ENCODE peak calls at places on chromosome 21, in four cellular contexts. Q is SK-N-SH, I is K562, M is HepG2. D is an unnamed sample.

GRCh38 chr21:23488245-23488644 is 2119.0 kb downstream of the MRPL39 start:
- DNase-seq in Q (no peak), I (no peak), M (no peak), D (no peak)

GRCh38 chr21:37350472-37350871 is 16.1 kb upstream of the DYRK1A start:
- DNase-seq in Q (no peak), I (no peak), M (no peak), D (no peak)

GRCh38 chr21:34072145-34073031 is 990 bp upstream of the MRPS6 start:
- DNase-seq in Q (no peak), M (no peak), I (no peak), D (no peak)

GRCh38 chr21:38773108-38774061 is 32.3 kb upstream of the ETS2 start:
- DNase-seq in M (peak), Q (no peak), I (no peak), D (no peak)

GRCh38 chr21:16476056-16476850 is 746.5 kb downstream of the USP25 start:
- DNase-seq in Q (no peak), M (no peak), I (no peak), D (no peak)

GRCh38 chr21:36510911-36511310 is 31.0 kb upstream of the CLDN14 start:
- DNase-seq in Q (no peak), I (no peak), M (no peak), D (no peak)

GRCh38 chr21:36132691-36133090 is 2.2 kb upstream of the CBR3 start:
- DNase-seq in I (no peak), Q (no peak), M (no peak), D (no peak)

GRCh38 chr21:15421521-15421920 is 308.3 kb upstream of the USP25 start:
- DNase-seq in I (no peak), Q (no peak), M (no peak), D (no peak)

GRCh38 chr21:46661211-46661625 is 25.7 kb downstream of the PRMT2 start:
- DNase-seq in I (no peak), Q (peak), M (no peak), D (peak)

GRCh38 chr21:22813201-22813600 is 1815.0 kb downstream of the NCAM2 start:
- DNase-seq in I (no peak), M (no peak), Q (no peak), D (no peak)

GRCh38 chr21:37546299-37546908 is 179.8 kb downstream of the DYRK1A start:
- DNase-seq in M (no peak), Q (no peak), I (no peak), D (no peak)

GRCh38 chr21:16605588-16605987 is 875.8 kb downstream of the USP25 start:
- DNase-seq in Q (peak), I (no peak), M (no peak), D (no peak)

GRCh38 chr21:37687001-37687400 is 229.3 kb downstream of the KCNJ6 start:
- DNase-seq in I (no peak), M (no peak), Q (no peak), D (no peak)

GRCh38 chr21:15809818-15810217 is 80.0 kb downstream of the USP25 start:
- DNase-seq in I (no peak), M (no peak), Q (no peak), D (no peak)

GRCh38 chr21:36890086-36890485 is 76.4 kb downstream of the HLCS start:
- DNase-seq in I (no peak), Q (no peak), M (no peak), D (no peak)

GRCh38 chr21:38282921-38283320 is 26.1 kb downstream of the KCNJ15 start:
- DNase-seq in M (no peak), Q (no peak), I (no peak), D (no peak)

GRCh38 chr21:39542736-39543135 is 70.0 kb upstream of the B3GALT5 start:
- DNase-seq in Q (no peak), I (no peak), M (no peak), D (no peak)

GRCh38 chr21:38170705-38171682 is 85.8 kb upstream of the KCNJ15 start:
- DNase-seq in M (no peak), Q (no peak), I (no peak), D (no peak)

GRCh38 chr21:32771134-32771523 is 426 bp downstream of the PAXBP1 start:
- DNase-seq in M (peak), Q (peak), I (peak), D (peak)

GRCh38 chr21:29487154-29487553 is 188.4 kb downstream of the BACH1 start:
- DNase-seq in I (no peak), M (no peak), Q (no peak), D (no peak)

GRCh38 chr21:17002628-17003027 is 510.2 kb upstream of the CXADR start:
- DNase-seq in I (no peak), M (no peak), Q (no peak), D (no peak)

GRCh38 chr21:29586696-29587095 is 288.0 kb downstream of the BACH1 start:
- DNase-seq in I (no peak), Q (no peak), M (no peak), D (no peak)

GRCh38 chr21:33033961-33034413 is 8.3 kb downstream of the OLIG2 start:
- DNase-seq in I (no peak), Q (no peak), M (no peak), D (no peak)

GRCh38 chr21:29130234-29130993 is at the start of gene MAP3K7CL:
- DNase-seq in Q (no peak), M (no peak), I (no peak), D (no peak)

GRCh38 chr21:16162953-16163352 is 433.2 kb downstream of the USP25 start:
- DNase-seq in Q (no peak), M (no peak), I (no peak), D (no peak)

GRCh38 chr21:42745511-42746239 is 92.3 kb downstream of the PDE9A start:
- DNase-seq in I (no peak), Q (no peak), M (no peak), D (no peak)
- TF ChIP-seq FOXJ3 in I (no peak), Q (no peak), M (no peak), D (no peak)

GRCh38 chr21:14306143-14306907 is 76.6 kb downstream of the HSPA13 start:
- DNase-seq in M (no peak), Q (no peak), I (no peak), D (no peak)
- TF ChIP-seq CTCF in M (no peak), Q (peak), I (no peak), D (no peak)

DNA sequence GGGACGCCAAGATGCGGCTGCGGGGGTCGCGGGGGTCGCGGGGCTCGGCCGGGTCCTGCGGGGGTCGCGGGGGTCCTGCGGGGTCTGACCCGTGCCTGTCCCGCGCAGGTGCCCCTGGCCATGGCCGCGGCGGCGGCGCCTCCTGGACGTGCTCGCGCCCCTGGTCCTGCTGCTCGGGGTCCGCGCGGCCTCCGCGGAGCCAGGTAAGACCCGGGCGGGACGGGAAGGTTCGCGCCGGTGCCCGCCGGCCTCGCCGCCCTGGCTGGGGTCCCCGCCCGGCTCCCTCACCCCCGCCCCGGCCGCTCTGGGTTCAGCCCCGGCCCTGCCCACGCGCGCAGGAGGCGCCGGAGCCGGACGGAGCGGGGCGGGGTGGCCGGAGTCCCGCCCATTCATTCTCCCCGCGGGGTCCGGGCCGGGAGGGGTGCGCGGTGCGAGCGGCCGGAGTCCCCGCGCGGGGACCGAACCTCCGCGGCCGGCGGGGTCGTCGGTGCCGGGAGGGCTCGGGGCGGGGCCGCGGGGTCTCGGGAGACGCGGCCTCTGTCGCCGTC is 380 bp downstream of the COL18A1 start:
- DNase-seq in Q (peak), M (no peak), I (peak), D (no peak)
- TF ChIP-seq FOXJ3 in Q (no peak), M (no peak), I (no peak), D (no peak)

GRCh38 chr21:42107177-42107880 is 36.2 kb downstream of the UMODL1 start:
- DNase-seq in Q (peak), I (peak), M (no peak), D (no peak)
- TF ChIP-seq CTCF in Q (no peak), I (no peak), M (no peak), D (peak)

DNA sequence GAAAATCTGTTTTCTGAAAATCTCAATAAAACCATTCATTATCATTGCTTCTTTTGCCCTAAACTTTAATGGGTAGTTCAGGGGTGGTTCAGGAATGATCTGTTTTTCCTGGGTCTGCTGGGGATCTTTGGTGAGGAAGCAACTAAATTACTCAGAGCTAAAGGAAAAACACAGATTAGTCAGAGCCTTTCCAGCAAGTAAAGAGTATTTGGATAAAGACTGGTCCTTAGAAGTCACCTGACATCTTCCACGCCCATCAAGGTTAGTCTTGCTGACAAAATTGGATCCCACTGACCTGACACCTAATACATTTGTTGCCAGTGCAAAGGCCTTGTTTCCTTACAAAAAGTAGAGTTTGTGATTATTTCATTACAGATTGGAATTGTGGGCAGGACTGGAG is 24.2 kb downstream of the HSPA13 start:
- DNase-seq in Q (no peak), I (no peak), M (no peak), D (no peak)
- TF ChIP-seq FOXJ3 in Q (no peak), I (no peak), M (no peak), D (no peak)

DNA sequence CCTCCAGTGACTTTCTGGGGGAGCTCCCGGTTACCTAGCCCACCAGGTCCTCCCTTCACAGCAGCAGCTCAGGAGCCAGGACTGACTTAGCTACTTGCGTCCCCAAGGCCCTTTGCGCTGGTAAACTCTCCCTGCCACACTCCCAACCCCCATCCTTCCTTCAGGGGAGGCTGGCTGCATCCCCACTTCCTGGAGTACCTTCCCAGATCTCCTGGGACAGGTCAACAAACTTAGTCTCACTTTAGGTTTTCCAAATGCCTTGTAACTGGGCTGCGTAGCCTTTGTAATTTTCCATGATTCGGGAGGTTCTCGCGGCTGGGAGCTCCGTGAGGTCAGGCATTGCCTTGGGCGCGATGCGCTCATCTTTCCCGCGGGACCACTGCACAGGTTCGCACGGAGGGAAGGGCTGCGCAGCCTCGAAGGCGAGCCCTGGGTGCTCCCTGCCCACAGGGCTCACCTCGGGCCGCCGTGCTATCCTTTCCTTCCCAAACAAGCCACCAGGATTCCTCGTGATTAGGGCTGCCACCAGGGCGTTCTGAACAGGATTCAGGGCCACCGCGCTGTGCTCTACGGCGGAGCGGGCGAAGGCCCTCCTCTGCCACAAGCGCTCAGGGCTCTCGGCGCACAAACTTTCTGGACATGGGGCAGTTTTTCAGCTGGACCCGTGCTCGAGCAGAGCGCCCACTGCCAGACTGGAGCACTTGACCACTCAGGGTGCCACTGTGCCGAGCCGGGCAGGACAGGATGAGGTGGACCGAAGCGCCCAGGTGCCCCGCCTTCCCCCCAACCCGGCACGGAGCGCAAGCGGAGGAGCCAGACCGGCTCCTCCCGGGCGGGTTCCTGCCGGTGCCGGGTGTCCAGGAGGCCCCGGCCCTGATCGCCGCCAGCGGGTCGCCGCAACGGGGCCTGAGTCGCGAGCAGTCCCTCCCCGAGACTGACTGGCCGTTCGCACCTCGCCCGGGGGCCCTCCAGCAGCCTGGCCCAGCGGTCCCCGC is 1.1 kb downstream of the TMPRSS2 start:
- DNase-seq in M (no peak), I (no peak), Q (no peak), D (peak)
- TF ChIP-seq CTCF in M (no peak), I (no peak), Q (no peak), D (no peak)

GRCh38 chr21:31098576-31099005 is 60.3 kb upstream of the KRTAP19-8 start:
- DNase-seq in M (peak), I (peak), Q (peak), D (peak)
- TF ChIP-seq FOXJ3 in M (no peak), I (no peak), Q (no peak), D (no peak)

DNA sequence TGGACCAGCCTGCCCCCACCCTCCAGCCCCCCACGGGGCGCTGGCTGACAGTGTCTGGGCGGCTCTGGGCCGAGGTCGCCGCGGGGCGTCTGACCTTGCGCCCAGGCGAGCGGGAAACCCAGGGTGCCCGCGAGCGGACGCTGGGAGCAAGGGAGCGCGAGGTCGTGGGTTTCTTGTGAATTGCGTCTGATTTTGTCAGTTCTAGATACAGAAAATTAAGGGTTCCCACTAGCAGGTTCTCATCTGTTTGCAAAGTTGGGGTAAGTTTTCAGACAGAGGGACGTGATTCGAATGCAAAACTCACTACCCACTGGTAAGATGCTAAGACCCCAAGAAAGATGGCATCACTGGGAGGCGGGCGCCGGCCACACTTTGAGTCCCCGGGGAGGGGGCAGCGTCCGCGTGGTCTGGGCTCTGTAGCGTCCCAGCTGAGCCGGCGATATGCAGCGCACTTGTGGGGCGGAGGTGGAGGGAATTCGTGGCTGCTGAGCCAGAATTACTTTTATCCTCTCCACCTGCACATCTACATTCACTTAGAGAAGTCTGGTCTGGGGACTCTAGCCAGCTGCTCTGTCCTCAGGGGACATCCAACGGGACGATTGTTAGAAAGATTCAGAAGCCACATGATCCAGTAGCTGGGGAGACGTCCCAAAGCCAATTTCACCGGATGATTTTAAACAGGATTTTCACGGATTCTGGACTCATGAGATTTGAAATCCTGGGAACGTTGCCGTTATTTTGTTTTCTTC is 1.0 kb downstream of the JAM2 start:
- DNase-seq in I (no peak), Q (peak), M (no peak), D (peak)
- TF ChIP-seq CTCF in I (no peak), Q (peak), M (no peak), D (no peak)

GRCh38 chr21:45283611-45284455 is 3.9 kb downstream of the POFUT2 start:
- DNase-seq in M (no peak), I (no peak), Q (no peak), D (peak)
- TF ChIP-seq FOXJ3 in M (no peak), I (no peak), Q (no peak), D (no peak)

D was measured in WTC11.